ENCODE peak calls at places on chromosome 6, in five cellular contexts. J, S, D, N and B are unnamed samples.

GRCh38 chr6:111274593-111275217 is 187.4 kb downstream of the SLC16A10 start:
- DNase-seq in S (no peak), J (no peak), D (no peak), N (no peak), B (no peak)

GRCh38 chr6:39156763-39157162 is 41.8 kb upstream of the SAYSD1 start:
- DNase-seq in N (no peak), J (no peak), S (no peak), D (no peak), B (no peak)

GRCh38 chr6:108588586-108588985 is 27.9 kb downstream of the FOXO3 start:
- DNase-seq in J (peak), D (peak), N (peak), S (peak), B (no peak)

GRCh38 chr6:34021001-34021838 is 124.7 kb downstream of the GRM4 start:
- DNase-seq in D (no peak), S (no peak), J (no peak), N (no peak), B (no peak)

GRCh38 chr6:100420711-100421110 is 44.0 kb downstream of the SIM1 start:
- DNase-seq in D (no peak), N (no peak), J (no peak), S (no peak), B (no peak)

GRCh38 chr6:46138281-46138680 is 8.5 kb downstream of the ENPP4 start:
- DNase-seq in N (no peak), J (no peak), D (peak), S (no peak), B (no peak)

GRCh38 chr6:7647504-7647903 is 57.5 kb downstream of the SNRNP48 start:
- DNase-seq in D (no peak), S (peak), J (no peak), N (no peak), B (no peak)

GRCh38 chr6:15429146-15430110 is 183.6 kb downstream of the JARID2 start:
- DNase-seq in S (no peak), J (peak), N (peak), D (no peak), B (no peak)

GRCh38 chr6:161066511-161066910 is 74.9 kb downstream of the MAP3K4 start:
- DNase-seq in S (no peak), N (peak), D (no peak), J (no peak), B (no peak)

GRCh38 chr6:81985191-81985590 is 232.7 kb upstream of the TENT5A start:
- DNase-seq in N (peak), D (no peak), J (no peak), S (no peak), B (no peak)

GRCh38 chr6:131950767-131951575 is at the start of gene CCN2:
- DNase-seq in N (peak), D (no peak), J (peak), S (peak), B (peak)

GRCh38 chr6:44542401-44543116 is 155.1 kb downstream of the CDC5L start:
- DNase-seq in J (no peak), D (no peak), N (peak), S (no peak), B (no peak)

GRCh38 chr6:6386010-6386409 is 65.5 kb upstream of the F13A1 start:
- DNase-seq in S (no peak), D (no peak), J (no peak), N (no peak), B (no peak)

GRCh38 chr6:166423781-166424180 is 41.0 kb upstream of the MPC1 start:
- DNase-seq in D (no peak), N (no peak), S (no peak), J (no peak), B (no peak)

GRCh38 chr6:99330159-99330558 is 19.3 kb downstream of the FAXC start:
- DNase-seq in S (peak), N (peak), J (peak), D (peak), B (peak)

GRCh38 chr6:101539510-101540245 is 146.2 kb downstream of the GRIK2 start:
- DNase-seq in J (peak), S (no peak), D (no peak), N (peak), B (no peak)

GRCh38 chr6:169266746-169267629 is 13.3 kb upstream of the THBS2 start:
- DNase-seq in N (peak), S (no peak), D (no peak), J (no peak), B (no peak)

GRCh38 chr6:41367700-41368099 is 32.3 kb downstream of the NCR2 start:
- DNase-seq in S (no peak), J (peak), N (peak), D (peak), B (peak)

GRCh38 chr6:12967686-12968085 is 251.1 kb downstream of the PHACTR1 start:
- DNase-seq in S (no peak), J (no peak), N (peak), D (no peak), B (no peak)

DNA sequence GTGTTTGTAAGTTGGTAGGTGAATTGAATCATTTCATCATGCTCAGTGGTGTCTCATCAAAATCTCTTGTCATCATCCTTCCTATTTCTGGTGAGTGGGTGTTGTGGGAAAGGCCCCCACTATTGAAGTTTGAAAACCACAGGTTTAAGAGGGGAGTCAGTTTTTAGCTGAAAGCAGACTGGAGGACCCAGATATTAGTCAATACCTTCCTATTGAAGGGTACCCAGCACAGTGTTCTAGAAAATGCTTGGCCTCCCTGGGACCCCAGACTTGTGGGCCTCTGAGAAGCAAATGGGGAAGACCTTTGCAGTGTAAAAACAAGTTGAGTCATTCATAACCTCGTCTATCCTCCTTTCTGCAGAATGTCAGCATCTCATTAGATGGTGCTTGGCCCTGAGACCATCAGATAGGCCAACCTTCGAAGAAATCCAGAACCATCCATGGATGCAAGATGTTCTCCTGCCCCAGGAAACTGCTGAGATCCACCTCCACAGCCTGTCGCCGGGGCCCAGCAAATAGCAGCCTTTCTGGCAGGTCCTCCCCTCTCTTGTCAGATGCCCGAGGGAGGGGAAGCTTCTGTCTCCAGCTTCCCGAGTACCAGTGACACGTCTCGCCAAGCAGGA is 3.7 kb downstream of the PIM1 start:
- DNase-seq in N (peak), D (no peak), S (no peak), J (no peak), B (no peak)
- H3K27ac ChIP-seq in N (peak), D (no peak), S (peak), J (no peak), B (peak)

GRCh38 chr6:31197559-31198305 is 27.2 kb upstream of the POU5F1 start:
- DNase-seq in N (peak), S (peak), D (peak), J (peak), B (peak)

GRCh38 chr6:31205638-31206037 is 35.2 kb upstream of the POU5F1 start:
- DNase-seq in D (no peak), J (no peak), S (no peak), N (no peak), B (no peak)

GRCh38 chr6:31203345-31203979 is 33.0 kb upstream of the POU5F1 start:
- DNase-seq in D (peak), S (peak), N (peak), J (peak), B (peak)

GRCh38 chr6:31204751-31205145 is 34.3 kb upstream of the POU5F1 start:
- DNase-seq in J (no peak), D (no peak), S (no peak), N (peak), B (no peak)

GRCh38 chr6:31202259-31203166 is 32.0 kb upstream of the POU5F1 start:
- DNase-seq in N (no peak), J (no peak), D (peak), S (no peak), B (peak)
- H3K4me3 ChIP-seq in N (no peak), J (no peak), D (peak), S (peak), B (no peak)

GRCh38 chr6:4281341-4282293 is 146.2 kb upstream of the ECI2 start:
- DNase-seq in D (peak), N (peak), J (peak), S (peak), B (peak)
- H3K4me2 ChIP-seq in D (no peak), N (peak), J (peak), S (peak), B (peak)

GRCh38 chr6:134632034-134632433 is 314.1 kb upstream of the SGK1 start:
- DNase-seq in J (no peak), D (no peak), N (no peak), S (no peak), B (no peak)

GRCh38 chr6:134628154-134628553 is 310.2 kb upstream of the SGK1 start:
- DNase-seq in S (no peak), J (no peak), N (no peak), D (no peak), B (no peak)

GRCh38 chr6:134627707-134628106 is 309.8 kb upstream of the SGK1 start:
- DNase-seq in S (no peak), J (no peak), N (no peak), D (no peak), B (no peak)

GRCh38 chr6:134631398-134631924 is 313.5 kb upstream of the SGK1 start:
- DNase-seq in D (no peak), N (no peak), J (no peak), S (no peak), B (no peak)

GRCh38 chr6:134630468-134631180 is 312.7 kb upstream of the SGK1 start:
- DNase-seq in N (no peak), S (peak), J (no peak), D (peak), B (peak)
- H3K27ac ChIP-seq in N (no peak), S (peak), J (no peak), D (peak), B (no peak)